ENCODE peak calls at places on chromosomes 11 and 22, in five cellular contexts. I is fibroblast of gingiva; P is activated CD8-positive, alpha-beta memory T cell treated with anti-CD3 and anti-CD28 coated beads, Interleukin-2, amount 10 ng/mL, durations not matched to agents 7 days and 5 days; V is hepatic stellate cell; L is coronary artery. T is an unnamed sample.
A peak's percentile ranks its signal among the peaks of the same experiment; 100 is the strongest.

GRCh38 chr11:65558785-65559509 is 788 bp upstream of the LTBP3 start:
- DNase-seq in V (no peak), P (no peak), L (peak; percentile 90), I (no peak), T (no peak)

GRCh38 chr22:20206709-20207215 is 55.9 kb upstream of the CCDC188 start:
- DNase-seq in V (peak; percentile 49), L (no peak), P (peak; percentile 49), I (no peak), T (peak; percentile 48)

GRCh38 chr11:123302751-123303195 is 107.7 kb upstream of the CLMP start:
- DNase-seq in V (peak; percentile 26), P (peak; percentile 55), L (no peak), I (peak; percentile 7), T (peak; percentile 31)

GRCh38 chr11:58494096-58494495 is 13.8 kb downstream of the OR5B21 start:
- DNase-seq in V (no peak), L (no peak), I (peak; percentile 34), P (no peak), T (no peak)

GRCh38 chr11:57071829-57072228 is 83.1 kb downstream of the OR5AK2 start:
- DNase-seq in P (no peak), L (no peak), I (peak; percentile 75), V (no peak), T (no peak)

GRCh38 chr11:120363436-120363835 is 27.2 kb downstream of the ARHGEF12 start:
- DNase-seq in P (no peak), V (no peak), L (no peak), I (no peak), T (no peak)

GRCh38 chr11:32297629-32298028 is 137.7 kb downstream of the WT1 start:
- DNase-seq in L (no peak), I (peak; percentile 21), V (peak; percentile 27), P (no peak), T (peak; percentile 19)

GRCh38 chr22:35116817-35117216 is 50.9 kb downstream of the ISX start:
- DNase-seq in L (no peak), I (no peak), V (no peak), P (no peak), T (no peak)

GRCh38 chr11:118304809-118305248 is 299 bp downstream of the CD3E start:
- DNase-seq in I (no peak), V (no peak), P (peak; percentile 51), L (no peak), T (no peak)

GRCh38 chr11:62360685-62361084 is 23.4 kb downstream of the ASRGL1 start:
- DNase-seq in I (no peak), V (no peak), P (no peak), L (no peak), T (no peak)

GRCh38 chr11:23112987-23113886 is 253.0 kb upstream of the CCDC179 start:
- DNase-seq in L (no peak), I (peak; percentile 6), V (peak; percentile 8), P (no peak), T (no peak)

GRCh38 chr11:27485930-27486773 is 13.6 kb upstream of the LGR4 start:
- DNase-seq in I (peak; percentile 39), P (no peak), V (peak; percentile 26), L (no peak), T (no peak)

GRCh38 chr11:111777094-111778046 is 11.2 kb upstream of the PPP2R1B start:
- DNase-seq in L (no peak), V (peak; percentile 62), I (peak; percentile 77), P (peak; percentile 45), T (no peak)

GRCh38 chr11:69463181-69463891 is 18.1 kb upstream of the LINC01488 start:
- DNase-seq in P (no peak), I (peak; percentile 74), V (peak; percentile 86), L (no peak), T (no peak)

GRCh38 chr11:107549253-107549953 is 16.1 kb downstream of the ALKBH8 start:
- DNase-seq in I (peak; percentile 27), L (no peak), P (peak; percentile 43), V (no peak), T (no peak)

T was measured in H54.